ENCODE peak calls at places on chromosomes 3 and 15, in eight cellular contexts. One of them, this sample, is unnamed.

GRCh38 chr15:69414702-69415161 is 583 bp downstream of the KIF23 start:
- DNase-seq in fibroblast of pulmonary artery: peak; percentile 95
- DNase-seq in heart left ventricle: no peak
- DNase-seq in HCT116: peak; percentile 4
- DNase-seq in OCI-LY7: peak; percentile 41
- DNase-seq in upper lobe of right lung: no peak
- DNase-seq in HepG2: peak; percentile 74
- DNase-seq in fibroblast of the aortic adventitia: peak; percentile 92
- DNase-seq in this sample: peak; percentile 86

GRCh38 chr15:101244889-101245668 is 6.8 kb downstream of the CHSY1 start:
- DNase-seq in fibroblast of the aortic adventitia: no peak
- DNase-seq in fibroblast of pulmonary artery: no peak
- DNase-seq in upper lobe of right lung: no peak
- DNase-seq in HCT116: no peak
- DNase-seq in HepG2: no peak
- DNase-seq in heart left ventricle: no peak
- DNase-seq in OCI-LY7: no peak
- DNase-seq in this sample: no peak

GRCh38 chr3:188817103-188817919 is 354.5 kb upstream of the TPRG1 start:
- DNase-seq in OCI-LY7: no peak
- DNase-seq in HepG2: no peak
- DNase-seq in fibroblast of pulmonary artery: no peak
- DNase-seq in HCT116: no peak
- DNase-seq in upper lobe of right lung: no peak
- DNase-seq in heart left ventricle: no peak
- DNase-seq in fibroblast of the aortic adventitia: no peak
- DNase-seq in this sample: no peak

GRCh38 chr3:98890960-98891910 is 10.3 kb downstream of the DCBLD2 start:
- DNase-seq in fibroblast of pulmonary artery: no peak
- DNase-seq in upper lobe of right lung: no peak
- DNase-seq in OCI-LY7: no peak
- DNase-seq in heart left ventricle: no peak
- DNase-seq in HepG2: no peak
- DNase-seq in HCT116: no peak
- DNase-seq in fibroblast of the aortic adventitia: no peak
- DNase-seq in this sample: no peak

GRCh38 chr3:122123885-122124284 is 59.6 kb upstream of the CASR start:
- DNase-seq in fibroblast of the aortic adventitia: no peak
- DNase-seq in upper lobe of right lung: no peak
- DNase-seq in HCT116: no peak
- DNase-seq in OCI-LY7: no peak
- DNase-seq in heart left ventricle: no peak
- DNase-seq in HepG2: no peak
- DNase-seq in fibroblast of pulmonary artery: no peak
- DNase-seq in this sample: no peak

GRCh38 chr3:409011-409410 is 212.4 kb downstream of the CHL1 start:
- DNase-seq in heart left ventricle: no peak
- DNase-seq in HCT116: no peak
- DNase-seq in upper lobe of right lung: no peak
- DNase-seq in HepG2: no peak
- DNase-seq in fibroblast of the aortic adventitia: no peak
- DNase-seq in OCI-LY7: no peak
- DNase-seq in fibroblast of pulmonary artery: no peak
- DNase-seq in this sample: no peak

GRCh38 chr15:65394936-65395335 is 17.1 kb upstream of the IGDCC3 start:
- DNase-seq in OCI-LY7: no peak
- DNase-seq in fibroblast of pulmonary artery: no peak
- DNase-seq in HepG2: no peak
- DNase-seq in upper lobe of right lung: no peak
- DNase-seq in heart left ventricle: no peak
- DNase-seq in fibroblast of the aortic adventitia: no peak
- DNase-seq in HCT116: no peak
- DNase-seq in this sample: no peak

GRCh38 chr3:7518471-7518870 is 657.6 kb downstream of the GRM7 start:
- DNase-seq in OCI-LY7: no peak
- DNase-seq in upper lobe of right lung: no peak
- DNase-seq in HCT116: no peak
- DNase-seq in fibroblast of pulmonary artery: peak; percentile 74
- DNase-seq in HepG2: no peak
- DNase-seq in heart left ventricle: no peak
- DNase-seq in fibroblast of the aortic adventitia: peak; percentile 9
- DNase-seq in this sample: peak; percentile 40

GRCh38 chr3:179473565-179473964 is 22.3 kb upstream of the GNB4 start:
- DNase-seq in HCT116: no peak
- DNase-seq in OCI-LY7: peak; percentile 49
- DNase-seq in fibroblast of the aortic adventitia: no peak
- DNase-seq in heart left ventricle: no peak
- DNase-seq in upper lobe of right lung: no peak
- DNase-seq in fibroblast of pulmonary artery: no peak
- DNase-seq in HepG2: no peak
- DNase-seq in this sample: no peak

GRCh38 chr3:78178740-78179139 is 1138.8 kb downstream of the ROBO2 start:
- DNase-seq in fibroblast of the aortic adventitia: no peak
- DNase-seq in OCI-LY7: no peak
- DNase-seq in fibroblast of pulmonary artery: no peak
- DNase-seq in HepG2: no peak
- DNase-seq in upper lobe of right lung: no peak
- DNase-seq in heart left ventricle: no peak
- DNase-seq in HCT116: no peak
- DNase-seq in this sample: no peak

GRCh38 chr3:165502707-165503106 is 306.5 kb upstream of the SLITRK3 start:
- DNase-seq in HCT116: no peak
- DNase-seq in upper lobe of right lung: no peak
- DNase-seq in OCI-LY7: no peak
- DNase-seq in heart left ventricle: no peak
- DNase-seq in fibroblast of pulmonary artery: no peak
- DNase-seq in fibroblast of the aortic adventitia: no peak
- DNase-seq in HepG2: no peak
- DNase-seq in this sample: no peak

GRCh38 chr15:81939604-81940440 is 106.0 kb downstream of the MEX3B start:
- DNase-seq in HCT116: peak; percentile 50
- DNase-seq in fibroblast of the aortic adventitia: peak; percentile 34
- DNase-seq in heart left ventricle: no peak
- DNase-seq in fibroblast of pulmonary artery: peak; percentile 70
- DNase-seq in OCI-LY7: peak; percentile 67
- DNase-seq in HepG2: peak; percentile 19
- DNase-seq in upper lobe of right lung: no peak
- DNase-seq in this sample: peak; percentile 11

GRCh38 chr3:178047496-178047895 is 488.7 kb upstream of the KCNMB2 start:
- DNase-seq in fibroblast of the aortic adventitia: no peak
- DNase-seq in fibroblast of pulmonary artery: no peak
- DNase-seq in upper lobe of right lung: no peak
- DNase-seq in HepG2: no peak
- DNase-seq in OCI-LY7: no peak
- DNase-seq in heart left ventricle: no peak
- DNase-seq in HCT116: no peak
- DNase-seq in this sample: no peak

GRCh38 chr3:53671192-53672021 is 174.8 kb downstream of the CHDH start:
- DNase-seq in HepG2: no peak
- DNase-seq in OCI-LY7: no peak
- DNase-seq in upper lobe of right lung: no peak
- DNase-seq in fibroblast of pulmonary artery: no peak
- DNase-seq in HCT116: no peak
- DNase-seq in heart left ventricle: no peak
- DNase-seq in fibroblast of the aortic adventitia: no peak
- DNase-seq in this sample: no peak

GRCh38 chr15:27744651-27745050 is 354.5 kb downstream of the OCA2 start:
- DNase-seq in HCT116: no peak
- DNase-seq in upper lobe of right lung: no peak
- DNase-seq in OCI-LY7: no peak
- DNase-seq in HepG2: no peak
- DNase-seq in fibroblast of pulmonary artery: no peak
- DNase-seq in heart left ventricle: no peak
- DNase-seq in fibroblast of the aortic adventitia: no peak
- DNase-seq in this sample: no peak

GRCh38 chr15:63381301-63382192 is at the start of gene CA12:
- DNase-seq in OCI-LY7: no peak
- DNase-seq in upper lobe of right lung: peak; percentile 76
- DNase-seq in heart left ventricle: no peak
- DNase-seq in fibroblast of the aortic adventitia: peak; percentile 69
- DNase-seq in HepG2: peak; percentile 28
- DNase-seq in HCT116: no peak
- DNase-seq in fibroblast of pulmonary artery: peak; percentile 62
- DNase-seq in this sample: no peak

GRCh38 chr15:63246691-63247464 is 30.5 kb upstream of the APH1B start:
- DNase-seq in upper lobe of right lung: no peak
- DNase-seq in HCT116: no peak
- DNase-seq in fibroblast of pulmonary artery: peak; percentile 90
- DNase-seq in heart left ventricle: no peak
- DNase-seq in fibroblast of the aortic adventitia: peak; percentile 96
- DNase-seq in OCI-LY7: no peak
- DNase-seq in HepG2: peak; percentile 13
- DNase-seq in this sample: no peak

GRCh38 chr15:68843425-68844311 is 23.0 kb upstream of the ANP32A start:
- DNase-seq in upper lobe of right lung: no peak
- DNase-seq in HCT116: no peak
- DNase-seq in heart left ventricle: no peak
- DNase-seq in fibroblast of pulmonary artery: peak; percentile 24
- DNase-seq in fibroblast of the aortic adventitia: peak; percentile 18
- DNase-seq in HepG2: no peak
- DNase-seq in OCI-LY7: peak; percentile 85
- DNase-seq in this sample: no peak

GRCh38 chr3:62571916-62572315 is 198.6 kb upstream of the FEZF2 start:
- DNase-seq in HepG2: no peak
- DNase-seq in fibroblast of the aortic adventitia: no peak
- DNase-seq in OCI-LY7: no peak
- DNase-seq in upper lobe of right lung: no peak
- DNase-seq in heart left ventricle: no peak
- DNase-seq in HCT116: no peak
- DNase-seq in fibroblast of pulmonary artery: no peak
- DNase-seq in this sample: no peak

GRCh38 chr15:66670698-66671580 is 31.1 kb upstream of the SMAD6 start:
- DNase-seq in fibroblast of the aortic adventitia: no peak
- DNase-seq in HepG2: peak; percentile 18
- DNase-seq in heart left ventricle: no peak
- DNase-seq in upper lobe of right lung: peak; percentile 87
- DNase-seq in OCI-LY7: peak; percentile 15
- DNase-seq in fibroblast of pulmonary artery: no peak
- DNase-seq in HCT116: peak; percentile 76
- DNase-seq in this sample: no peak

GRCh38 chr3:53150247-53151085 is 10.5 kb upstream of the PRKCD start:
- DNase-seq in upper lobe of right lung: peak; percentile 87
- DNase-seq in OCI-LY7: no peak
- DNase-seq in fibroblast of the aortic adventitia: peak; percentile 56
- DNase-seq in HCT116: peak; percentile 21
- DNase-seq in fibroblast of pulmonary artery: peak; percentile 31
- DNase-seq in HepG2: no peak
- DNase-seq in heart left ventricle: peak; percentile 38
- DNase-seq in this sample: no peak

GRCh38 chr15:80494311-80494710 is 90.1 kb downstream of the ARNT2 start:
- DNase-seq in HCT116: no peak
- DNase-seq in upper lobe of right lung: no peak
- DNase-seq in HepG2: peak; percentile 75
- DNase-seq in fibroblast of the aortic adventitia: peak; percentile 75
- DNase-seq in fibroblast of pulmonary artery: peak; percentile 53
- DNase-seq in OCI-LY7: no peak
- DNase-seq in heart left ventricle: no peak
- DNase-seq in this sample: peak; percentile 75

GRCh38 chr15:71588746-71589145 is 221.6 kb upstream of the NR2E3 start:
- DNase-seq in upper lobe of right lung: no peak
- DNase-seq in fibroblast of the aortic adventitia: peak; percentile 56
- DNase-seq in fibroblast of pulmonary artery: peak; percentile 59
- DNase-seq in HepG2: peak; percentile 10
- DNase-seq in OCI-LY7: no peak
- DNase-seq in HCT116: no peak
- DNase-seq in heart left ventricle: no peak
- DNase-seq in this sample: peak; percentile 84

DNA sequence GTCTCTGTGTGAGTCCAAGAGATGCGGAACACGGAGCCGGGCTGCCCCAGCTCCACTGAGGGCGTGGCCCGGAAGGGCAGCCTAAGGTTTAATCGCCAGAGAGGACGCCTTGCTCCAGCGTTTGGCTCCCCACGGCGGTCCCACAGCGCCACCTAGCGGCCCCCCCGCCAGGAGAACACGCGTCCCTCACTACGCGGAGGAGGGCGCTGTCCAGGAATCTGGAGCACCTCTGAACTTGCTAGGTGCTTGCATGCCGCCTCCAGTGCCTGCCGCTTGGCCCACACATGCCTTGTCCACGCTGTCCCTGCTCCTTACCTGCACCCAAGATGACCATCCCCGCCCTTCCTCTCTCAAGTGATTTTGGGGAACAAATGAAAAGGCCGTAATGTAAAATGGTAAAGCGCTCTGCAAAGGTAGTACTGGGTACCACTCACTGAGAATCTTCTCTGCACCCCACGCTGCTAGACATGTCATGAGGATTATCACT is 14.4 kb upstream of the MRPS22 start:
- DNase-seq in HepG2: peak; percentile 76
- DNase-seq in upper lobe of right lung: peak; percentile 95
- DNase-seq in HCT116: peak; percentile 74
- DNase-seq in heart left ventricle: peak; percentile 84
- DNase-seq in OCI-LY7: peak; percentile 72
- DNase-seq in fibroblast of the aortic adventitia: peak; percentile 78
- DNase-seq in fibroblast of pulmonary artery: peak; percentile 82
- DNase-seq in this sample: peak; percentile 36
- H3K4me3 ChIP-seq in HepG2: no peak overlapping the region
- H3K4me3 ChIP-seq in upper lobe of right lung: peak overlapping the region; percentile 23
- H3K4me3 ChIP-seq in HCT116: peak overlapping the region; percentile 38
- H3K4me3 ChIP-seq in heart left ventricle: no peak overlapping the region
- H3K4me3 ChIP-seq in OCI-LY7: no peak overlapping the region
- H3K4me3 ChIP-seq in fibroblast of the aortic adventitia: peak overlapping the region; percentile 25
- H3K4me3 ChIP-seq in fibroblast of pulmonary artery: no peak overlapping the region
- H3K4me3 ChIP-seq in this sample: no peak overlapping the region

DNA sequence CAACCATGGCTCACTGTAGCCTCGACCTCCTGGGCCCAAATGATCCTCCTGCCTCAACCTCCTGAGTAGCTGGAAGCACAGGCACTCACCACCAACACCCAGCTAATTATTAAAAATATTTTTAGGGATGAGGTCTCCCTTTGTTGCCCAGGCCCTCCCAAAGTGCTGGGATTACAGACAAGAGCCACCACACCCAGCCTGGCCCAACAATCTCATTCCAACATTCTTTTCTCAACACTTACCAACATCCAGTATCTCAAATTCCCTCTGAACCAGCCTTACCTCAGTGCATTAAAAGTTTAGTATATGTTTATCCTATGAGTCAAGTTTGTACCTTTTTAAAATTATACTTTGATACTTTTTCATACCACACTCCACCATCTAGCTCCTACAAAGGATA is 25.0 kb downstream of the ANXA2 start:
- DNase-seq in upper lobe of right lung: no peak
- DNase-seq in HepG2: no peak
- DNase-seq in HCT116: no peak
- DNase-seq in OCI-LY7: no peak
- DNase-seq in fibroblast of pulmonary artery: no peak
- DNase-seq in heart left ventricle: no peak
- DNase-seq in fibroblast of the aortic adventitia: peak; percentile 74
- DNase-seq in this sample: no peak
- TF ChIP-seq CTCF in upper lobe of right lung: no peak
- TF ChIP-seq CTCF in HepG2: no peak
- TF ChIP-seq CTCF in HCT116: no peak
- TF ChIP-seq CTCF in OCI-LY7: no peak
- TF ChIP-seq CTCF in fibroblast of pulmonary artery: no peak
- TF ChIP-seq CTCF in heart left ventricle: no peak
- TF ChIP-seq CTCF in fibroblast of the aortic adventitia: no peak
- TF ChIP-seq CTCF in this sample: no peak

GRCh38 chr3:152365126-152365525 is 96.4 kb downstream of the MBNL1 start:
- DNase-seq in upper lobe of right lung: no peak
- DNase-seq in fibroblast of the aortic adventitia: no peak
- DNase-seq in heart left ventricle: no peak
- DNase-seq in HCT116: no peak
- DNase-seq in HepG2: no peak
- DNase-seq in OCI-LY7: no peak
- DNase-seq in fibroblast of pulmonary artery: no peak
- DNase-seq in this sample: no peak
- H3K4me3 ChIP-seq in upper lobe of right lung: no peak overlapping the region
- H3K4me3 ChIP-seq in fibroblast of the aortic adventitia: no peak overlapping the region
- H3K4me3 ChIP-seq in heart left ventricle: no peak overlapping the region
- H3K4me3 ChIP-seq in HCT116: no peak overlapping the region
- H3K4me3 ChIP-seq in HepG2: no peak overlapping the region
- H3K4me3 ChIP-seq in OCI-LY7: no peak overlapping the region
- H3K4me3 ChIP-seq in fibroblast of pulmonary artery: no peak overlapping the region
- H3K4me3 ChIP-seq in this sample: no peak overlapping the region

GRCh38 chr3:113276581-113277080 is 65.3 kb downstream of the BOC start:
- DNase-seq in HCT116: no peak
- DNase-seq in fibroblast of the aortic adventitia: no peak
- DNase-seq in HepG2: no peak
- DNase-seq in heart left ventricle: no peak
- DNase-seq in OCI-LY7: no peak
- DNase-seq in upper lobe of right lung: no peak
- DNase-seq in fibroblast of pulmonary artery: no peak
- DNase-seq in this sample: no peak
- TF ChIP-seq CTCF in HCT116: no peak
- TF ChIP-seq CTCF in fibroblast of the aortic adventitia: no peak
- TF ChIP-seq CTCF in HepG2: no peak
- TF ChIP-seq CTCF in heart left ventricle: no peak
- TF ChIP-seq CTCF in OCI-LY7: no peak
- TF ChIP-seq CTCF in upper lobe of right lung: no peak
- TF ChIP-seq CTCF in fibroblast of pulmonary artery: no peak
- TF ChIP-seq CTCF in this sample: no peak